ENCODE peak calls at places on chromosomes 12 and 14, in six cellular contexts. S, Z, D, C, U and K are unnamed samples.

GRCh38 chr12:93572712-93573551 is 457 bp downstream of the SOCS2 start:
- DNase-seq in D (peak), Z (peak), S (peak), U (peak), C (peak), K (peak)

GRCh38 chr12:110917961-110918360 is 2.4 kb downstream of the MYL2 start:
- DNase-seq in S (no peak), Z (no peak), U (no peak), D (no peak), C (no peak), K (no peak)

GRCh38 chr12:127293507-127294310 is 973.3 kb upstream of the TMEM132C start:
- DNase-seq in Z (peak), U (peak), C (peak), D (peak), S (peak), K (peak)

GRCh38 chr14:51929920-51930682 is 59.2 kb upstream of the RTRAF start:
- DNase-seq in D (no peak), Z (no peak), C (no peak), U (no peak), S (peak), K (no peak)

GRCh38 chr14:88005978-88006851 is 1.3 kb downstream of the GPR65 start:
- DNase-seq in U (no peak), Z (no peak), C (no peak), S (no peak), D (no peak), K (no peak)

GRCh38 chr12:108635201-108635996 is 1.7 kb upstream of the SELPLG start:
- DNase-seq in Z (no peak), U (no peak), S (peak), C (peak), D (peak), K (no peak)

GRCh38 chr12:120100630-120101029 is 15.9 kb downstream of the RAB35 start:
- DNase-seq in D (no peak), U (no peak), S (peak), Z (no peak), C (no peak), K (no peak)

GRCh38 chr12:123998960-123999359 is 25.9 kb downstream of the ZNF664 start:
- DNase-seq in D (no peak), U (no peak), Z (no peak), C (no peak), S (peak), K (peak)

GRCh38 chr12:11633968-11634367 is 15.5 kb upstream of the ETV6 start:
- DNase-seq in D (no peak), S (no peak), C (no peak), Z (no peak), U (peak), K (peak)

GRCh38 chr12:1836854-1837411 is 16.6 kb downstream of the LRTM2 start:
- DNase-seq in D (no peak), Z (no peak), C (no peak), U (no peak), S (no peak), K (no peak)

GRCh38 chr14:69152181-69152943 is 557 bp downstream of the DCAF5 start:
- DNase-seq in C (peak), U (peak), S (no peak), Z (peak), D (peak), K (peak)

GRCh38 chr14:96192975-96193805 is 11.4 kb upstream of the BDKRB2 start:
- DNase-seq in U (no peak), S (no peak), D (no peak), Z (no peak), C (no peak), K (no peak)

GRCh38 chr12:70576341-70577282 is 60.6 kb downstream of the PTPRB start:
- DNase-seq in D (peak), C (no peak), U (no peak), S (peak), Z (peak), K (peak)

GRCh38 chr12:113724703-113725556 is 241.2 kb downstream of the RBM19 start:
- DNase-seq in D (no peak), C (no peak), Z (no peak), U (no peak), S (no peak), K (no peak)

GRCh38 chr12:15534322-15534721 is 212.0 kb downstream of the PTPRO start:
- DNase-seq in U (no peak), S (peak), D (no peak), C (no peak), Z (no peak), K (peak)

GRCh38 chr12:4272014-4272975 is 1.3 kb upstream of the CCND2 start:
- DNase-seq in Z (peak), U (peak), D (peak), S (peak), C (peak), K (peak)

GRCh38 chr12:106885026-106885425 is 70.7 kb upstream of the TMEM263 start:
- DNase-seq in D (no peak), S (no peak), C (no peak), U (no peak), Z (no peak), K (no peak)

GRCh38 chr12:52181757-52182156 is 10.1 kb downstream of the KRT80 start:
- DNase-seq in Z (no peak), D (peak), S (peak), U (no peak), C (peak), K (peak)

GRCh38 chr14:64683264-64683663 is 21.0 kb upstream of the PLEKHG3 start:
- DNase-seq in C (no peak), D (no peak), Z (no peak), S (no peak), U (no peak), K (no peak)

GRCh38 chr12:125092872-125093680 is 27.8 kb downstream of the AACS start:
- DNase-seq in U (no peak), Z (no peak), C (peak), D (no peak), S (peak), K (no peak)

GRCh38 chr12:104673294-104674062 is 216.7 kb downstream of the CHST11 start:
- DNase-seq in D (no peak), S (no peak), U (no peak), C (no peak), Z (no peak), K (peak)

GRCh38 chr12:13692332-13692731 is 289.1 kb downstream of the GRIN2B start:
- DNase-seq in Z (no peak), S (no peak), U (no peak), C (no peak), D (no peak), K (no peak)

GRCh38 chr12:86787419-86787818 is 531.2 kb upstream of the MGAT4C start:
- DNase-seq in U (no peak), Z (no peak), S (no peak), D (no peak), C (no peak), K (no peak)

DNA sequence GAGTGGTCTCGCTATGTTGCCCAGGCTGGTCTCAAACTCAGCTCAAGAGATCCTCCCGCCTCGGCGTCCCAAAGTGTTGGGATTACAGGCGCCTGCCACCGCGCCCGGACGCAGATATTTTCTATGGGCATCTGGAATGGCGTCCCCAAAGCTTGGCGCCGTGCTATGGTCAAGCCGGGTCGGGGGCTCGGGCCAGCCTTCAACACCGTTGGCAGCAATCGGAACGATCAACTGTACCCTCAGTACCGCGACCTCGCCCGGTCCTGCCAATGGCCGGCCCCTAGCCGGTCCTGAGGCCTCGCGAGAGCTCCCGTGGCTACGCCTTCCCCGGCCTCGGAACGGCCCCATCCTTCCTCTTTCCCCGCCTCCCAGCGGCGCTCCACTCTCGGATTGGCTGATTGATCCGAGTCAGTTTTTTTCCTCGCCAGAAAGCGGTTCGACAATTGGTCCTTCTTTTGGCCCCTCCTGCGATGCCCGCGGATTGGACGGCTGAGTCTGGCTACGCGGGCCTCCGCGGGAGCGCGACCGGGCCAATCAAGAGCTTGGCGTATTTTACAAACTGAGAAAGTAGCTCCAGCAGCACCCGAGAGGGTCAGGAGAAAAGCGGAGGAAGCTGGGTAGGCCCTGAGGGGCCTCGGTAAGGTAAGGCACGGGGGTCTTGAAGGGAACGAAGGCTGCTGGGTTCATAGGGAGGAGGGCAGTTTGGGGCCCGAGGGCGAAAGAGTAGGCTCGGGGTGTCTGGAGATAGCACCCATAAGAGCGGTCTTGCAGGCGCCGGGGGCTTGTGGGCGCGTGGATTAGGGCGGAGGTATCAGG is at the start of gene TROAP:
- DNase-seq in U (peak), D (peak), S (peak), C (peak), Z (peak), K (peak)
- H2BK5ac ChIP-seq in U (peak), D (peak), S (peak), C (no peak), Z (peak), K (no peak)

GRCh38 chr12:5792350-5792749 is 152.7 kb downstream of the ANO2 start:
- DNase-seq in Z (no peak), D (no peak), S (peak), C (no peak), U (no peak), K (no peak)

GRCh38 chr12:5796171-5797091 is 148.6 kb downstream of the ANO2 start:
- DNase-seq in C (peak), S (peak), Z (peak), D (peak), U (peak), K (peak)

GRCh38 chr12:5794156-5794555 is 150.9 kb downstream of the ANO2 start:
- DNase-seq in C (no peak), Z (no peak), D (no peak), U (no peak), S (no peak), K (no peak)

GRCh38 chr12:5798242-5799015 is 146.6 kb downstream of the ANO2 start:
- DNase-seq in U (no peak), D (no peak), S (no peak), Z (no peak), C (no peak), K (no peak)

DNA sequence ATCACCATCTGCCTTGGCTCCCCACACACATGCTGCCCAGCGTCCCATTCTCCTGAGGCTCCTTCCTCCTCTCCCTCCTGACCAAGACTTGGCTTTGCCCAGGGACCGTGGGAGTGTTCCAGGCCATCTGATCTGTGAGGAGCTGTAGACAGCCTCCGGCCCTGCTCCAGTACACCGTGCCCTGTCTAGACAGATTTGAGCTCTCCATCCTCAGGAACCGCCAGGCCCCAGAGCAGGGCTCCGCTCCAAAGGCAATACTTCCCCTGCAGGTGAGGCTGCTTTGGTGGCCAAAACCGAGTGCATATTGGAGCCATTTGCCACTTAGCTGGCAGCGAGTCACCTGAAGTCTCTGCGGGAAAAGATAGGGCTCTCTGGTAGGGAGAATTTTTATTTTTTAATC is 147.4 kb downstream of the ANO2 start:
- DNase-seq in D (no peak), C (no peak), S (no peak), U (no peak), Z (no peak), K (no peak)
- H2BK5ac ChIP-seq in D (no peak), C (no peak), S (no peak), U (no peak), Z (no peak), K (no peak)

GRCh38 chr12:76881152-76881551 is 2.3 kb upstream of the CSRP2 start:
- DNase-seq in C (no peak), D (no peak), S (no peak), Z (no peak), U (no peak), K (no peak)

GRCh38 chr12:76878045-76878898 is 547 bp downstream of the CSRP2 start:
- DNase-seq in S (no peak), U (peak), C (peak), Z (peak), D (peak), K (peak)

GRCh38 chr12:76879710-76880025 is 849 bp upstream of the CSRP2 start:
- DNase-seq in C (no peak), D (no peak), U (no peak), S (no peak), Z (no peak), K (no peak)

GRCh38 chr12:76880156-76881023 is 1.6 kb upstream of the CSRP2 start:
- DNase-seq in C (no peak), U (no peak), S (peak), D (no peak), Z (no peak), K (peak)

GRCh38 chr12:76878899-76879709 is at the start of gene CSRP2:
- DNase-seq in D (peak), S (peak), C (peak), U (peak), Z (peak), K (peak)
- H2BK5ac ChIP-seq in D (peak), S (peak), C (no peak), U (peak), Z (peak), K (no peak)

GRCh38 chr14:24095196-24096068 is 1.3 kb downstream of the PCK2 start:
- DNase-seq in S (peak), D (peak), U (peak), Z (no peak), C (peak), K (peak)

GRCh38 chr14:24092960-24093900 is 881 bp upstream of the PCK2 start:
- DNase-seq in Z (no peak), D (peak), C (no peak), S (no peak), U (no peak), K (no peak)

GRCh38 chr14:24096545-24097181 is 2.6 kb downstream of the PCK2 start:
- DNase-seq in C (no peak), D (no peak), Z (no peak), S (no peak), U (no peak), K (no peak)

GRCh38 chr14:24093901-24094838 is at the start of gene PCK2:
- DNase-seq in Z (peak), D (peak), C (peak), U (peak), S (peak), K (peak)

DNA sequence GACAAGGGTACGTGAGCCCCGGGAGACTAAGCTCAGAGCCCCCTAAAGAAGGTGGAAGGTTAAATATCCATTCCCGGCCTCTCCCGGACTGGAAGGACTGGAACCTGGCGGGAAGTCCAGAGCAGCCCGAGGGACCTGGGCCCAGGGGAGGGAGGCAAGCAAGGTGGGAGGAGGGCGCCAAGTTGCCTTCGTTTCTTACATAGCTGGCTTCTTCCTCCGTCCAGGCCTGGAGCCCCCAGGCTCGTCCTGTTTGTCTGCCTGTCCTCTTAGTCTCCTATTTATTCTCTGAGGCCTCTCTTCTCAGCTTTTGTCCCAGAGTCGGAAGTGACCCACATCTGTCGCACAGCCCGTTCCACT is 706 bp downstream of the PCK2 start:
- DNase-seq in S (no peak), U (no peak), Z (no peak), C (no peak), D (no peak), K (no peak)
- H2BK5ac ChIP-seq in S (peak), U (peak), Z (peak), C (no peak), D (peak), K (no peak)

GRCh38 chr14:89672636-89673279 is 255.7 kb upstream of the FOXN3 start:
- DNase-seq in C (no peak), S (no peak), U (no peak), D (no peak), Z (no peak), K (peak)
- H2BK5ac ChIP-seq in C (no peak), S (no peak), U (no peak), D (no peak), Z (no peak), K (no peak)